ENCODE peak calls at places on chromosomes 6 and 20, in seven cellular contexts. R, O, T, Z, I, N and H are unnamed samples.

GRCh38 chr20:60310551-60310950 is 352.3 kb downstream of the CDH26 start:
- DNase-seq in R (no peak), O (no peak), T (no peak), Z (no peak), I (no peak), N (no peak), H (no peak)

GRCh38 chr20:407097-407952 is 774 bp upstream of the RBCK1 start:
- DNase-seq in R (peak), O (no peak), T (peak), Z (peak), I (peak), N (peak), H (no peak)

GRCh38 chr6:72955666-72956065 is 269.6 kb downstream of the KHDC1L start:
- DNase-seq in R (no peak), O (no peak), T (no peak), Z (no peak), I (no peak), N (no peak), H (no peak)

GRCh38 chr6:84263557-84263956 is 36.1 kb upstream of the CEP162 start:
- DNase-seq in R (no peak), O (no peak), T (peak), Z (no peak), I (no peak), N (no peak), H (no peak)

GRCh38 chr6:151136141-151136755 is 103.5 kb upstream of the AKAP12 start:
- DNase-seq in R (no peak), O (no peak), T (no peak), Z (no peak), I (no peak), N (no peak), H (no peak)

GRCh38 chr20:61744691-61745396 is 320.8 kb downstream of the TAF4 start:
- DNase-seq in R (no peak), O (no peak), T (peak), Z (no peak), I (no peak), N (no peak), H (no peak)

GRCh38 chr6:96391776-96392175 is 129.8 kb upstream of the UFL1 start:
- DNase-seq in R (no peak), O (no peak), T (no peak), Z (peak), I (peak), N (peak), H (no peak)

GRCh38 chr6:158853072-158853871 is 34.1 kb upstream of the EZR start:
- DNase-seq in R (peak), O (peak), T (peak), Z (peak), I (peak), N (peak), H (peak)

GRCh38 chr6:165910184-165910583 is 247.1 kb upstream of the PDE10A start:
- DNase-seq in R (no peak), O (no peak), T (no peak), Z (no peak), I (no peak), N (no peak), H (no peak)

GRCh38 chr6:158926429-158926828 is 73.6 kb downstream of the RSPH3 start:
- DNase-seq in R (no peak), O (no peak), T (peak), Z (no peak), I (peak), N (no peak), H (no peak)

GRCh38 chr6:68771426-68771825 is 136.3 kb downstream of the ADGRB3 start:
- DNase-seq in R (no peak), O (no peak), T (no peak), Z (no peak), I (no peak), N (no peak), H (no peak)

GRCh38 chr6:149895702-149896310 is 2.1 kb downstream of the RAET1E start:
- DNase-seq in R (peak), O (peak), T (peak), Z (no peak), I (peak), N (no peak), H (no peak)

GRCh38 chr6:43037706-43038105 is 15.9 kb downstream of the CUL7 start:
- DNase-seq in R (no peak), O (no peak), T (no peak), Z (no peak), I (no peak), N (no peak), H (no peak)

GRCh38 chr6:87407531-87407895 is 259 bp upstream of the CFAP206 start:
- DNase-seq in R (no peak), O (no peak), T (no peak), Z (no peak), I (peak), N (peak), H (no peak)

GRCh38 chr20:33042983-33043730 is 10.5 kb upstream of the BPIFB3 start:
- DNase-seq in R (no peak), O (no peak), T (no peak), Z (no peak), I (no peak), N (no peak), H (no peak)

GRCh38 chr6:79048611-79049010 is 29.4 kb downstream of the PHIP start:
- DNase-seq in R (no peak), O (no peak), T (peak), Z (peak), I (peak), N (no peak), H (peak)

GRCh38 chr6:118299023-118299422 is 249.1 kb upstream of the PLN start:
- DNase-seq in R (no peak), O (no peak), T (no peak), Z (no peak), I (no peak), N (no peak), H (no peak)

GRCh38 chr6:127824061-127824460 is 76.8 kb downstream of the THEMIS start:
- DNase-seq in R (no peak), O (no peak), T (no peak), Z (no peak), I (no peak), N (peak), H (no peak)

GRCh38 chr6:125216015-125216414 is 62.4 kb downstream of the TPD52L1 start:
- DNase-seq in R (no peak), O (no peak), T (no peak), Z (no peak), I (no peak), N (no peak), H (no peak)

GRCh38 chr6:19715166-19715558 is 122.0 kb upstream of the ID4 start:
- DNase-seq in R (no peak), O (no peak), T (no peak), Z (no peak), I (peak), N (no peak), H (no peak)

GRCh38 chr6:82363368-82364086 is at the start of gene TPBG:
- DNase-seq in R (peak), O (no peak), T (peak), Z (peak), I (peak), N (peak), H (peak)

GRCh38 chr20:688809-689208 is 13.2 kb upstream of the SCRT2 start:
- DNase-seq in R (no peak), O (no peak), T (no peak), Z (no peak), I (no peak), N (no peak), H (no peak)

GRCh38 chr6:131740161-131740560 is 29.3 kb upstream of the CTAGE9 start:
- DNase-seq in R (no peak), O (no peak), T (no peak), Z (no peak), I (peak), N (no peak), H (no peak)

DNA sequence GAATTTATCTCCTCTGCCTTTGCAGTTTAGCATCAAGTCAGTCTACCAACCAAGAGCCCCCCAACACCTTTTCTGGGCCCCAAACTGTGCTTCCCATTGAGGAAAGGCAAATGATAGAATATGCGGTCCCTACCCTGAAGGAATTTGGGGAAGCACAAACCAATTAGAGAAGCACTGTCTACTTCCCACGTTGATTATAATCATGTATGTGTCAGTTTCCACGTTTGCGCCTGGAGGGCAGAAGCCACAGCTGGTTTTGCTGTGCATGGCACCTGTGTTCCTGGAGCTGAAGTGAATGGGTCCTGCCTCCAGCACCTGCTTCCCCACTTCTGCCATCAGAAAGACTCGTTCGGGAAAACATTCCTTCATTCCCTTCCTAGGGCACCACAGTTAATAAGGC is 333.7 kb downstream of the NRN1 start:
- DNase-seq in R (no peak), O (no peak), T (no peak), Z (no peak), I (no peak), N (no peak), H (no peak)
- H3K27ac ChIP-seq in R (no peak), O (no peak), T (no peak), Z (no peak), I (peak), N (no peak), H (no peak)

GRCh38 chr6:38307730-38308129 is 332.0 kb downstream of the BTBD9 start:
- DNase-seq in R (no peak), O (no peak), T (no peak), Z (no peak), I (no peak), N (no peak), H (no peak)

GRCh38 chr6:38306915-38307314 is 332.8 kb downstream of the BTBD9 start:
- DNase-seq in R (no peak), O (no peak), T (no peak), Z (no peak), I (no peak), N (peak), H (no peak)

GRCh38 chr6:38310061-38310460 is 329.7 kb downstream of the BTBD9 start:
- DNase-seq in R (no peak), O (no peak), T (no peak), Z (no peak), I (no peak), N (no peak), H (no peak)

GRCh38 chr6:38302081-38302480 is 337.6 kb downstream of the BTBD9 start:
- DNase-seq in R (no peak), O (no peak), T (no peak), Z (no peak), I (no peak), N (no peak), H (no peak)

DNA sequence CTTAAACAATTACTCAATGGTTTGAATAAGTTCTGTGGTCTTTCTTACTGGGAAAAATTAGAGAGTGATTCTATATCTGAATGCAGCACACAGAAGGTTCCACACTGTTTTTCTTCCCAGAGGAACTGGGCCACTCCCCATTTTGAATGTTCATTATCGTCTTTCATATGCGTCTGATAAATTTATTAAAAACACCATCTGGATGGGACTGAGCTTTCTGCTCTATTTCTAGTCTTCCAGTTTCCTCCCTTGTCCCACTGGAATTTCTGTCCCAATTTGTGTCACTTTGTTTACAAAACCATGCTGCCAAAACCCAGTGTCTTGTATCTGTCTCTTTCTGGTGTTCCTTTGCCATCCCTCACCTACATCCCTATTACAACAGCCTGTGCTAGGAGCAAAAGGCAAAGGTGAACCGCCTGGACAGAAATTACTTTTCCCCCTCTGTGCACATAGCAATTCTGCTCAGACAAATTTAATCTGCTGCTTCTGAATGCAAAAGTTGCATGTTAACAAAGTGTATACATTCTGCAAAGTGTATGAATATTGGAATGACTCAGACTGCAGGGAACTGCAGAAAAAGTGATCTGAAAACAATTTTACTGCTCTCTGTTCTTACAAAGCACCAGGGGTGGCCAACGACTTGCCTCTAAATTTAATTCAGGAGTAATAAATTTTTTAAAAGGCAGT is 333.6 kb downstream of the BTBD9 start:
- DNase-seq in R (no peak), O (no peak), T (no peak), Z (no peak), I (no peak), N (no peak), H (no peak)
- H3K27ac ChIP-seq in R (no peak), O (no peak), T (no peak), Z (peak), I (no peak), N (no peak), H (no peak)

DNA sequence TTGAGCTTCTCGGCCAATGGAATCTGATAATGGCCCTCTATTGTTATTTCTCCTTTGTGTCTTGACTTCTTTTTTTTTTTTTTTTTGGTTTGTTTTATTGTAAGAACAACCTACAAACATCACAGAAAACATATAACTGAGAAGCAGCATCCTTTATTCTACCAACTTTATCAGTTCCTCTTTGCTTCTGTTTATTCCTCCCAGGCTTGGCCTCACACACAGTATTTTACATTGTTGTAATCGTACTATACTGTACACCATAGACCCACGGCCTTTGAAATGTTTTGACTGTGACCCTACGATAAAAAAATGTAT is 558 bp upstream of the CCDC167 start:
- DNase-seq in R (no peak), O (no peak), T (no peak), Z (no peak), I (no peak), N (no peak), H (no peak)
- H3K27ac ChIP-seq in R (no peak), O (peak), T (peak), Z (no peak), I (no peak), N (no peak), H (peak)

GRCh38 chr6:85463621-85464259 is 13.9 kb downstream of the NT5E start:
- DNase-seq in R (no peak), O (no peak), T (no peak), Z (no peak), I (no peak), N (no peak), H (no peak)
- H3K27ac ChIP-seq in R (no peak), O (no peak), T (peak), Z (no peak), I (peak), N (no peak), H (peak)